ENCODE peak calls at places on chromosomes 4 and X, in six cellular contexts. D is GM03348, B is NCI-H748 treated with DMSO at 0.1 percent for 48 hours, G is EH, Q is psoas muscle, W is GM13976. V is an unnamed sample.

GRCh38 chrX:10781847-10782530 is 161.6 kb upstream of the MID1 start:
- DNase-seq in D (no peak), B (no peak), G (no peak), Q (no peak), W (no peak), V (no peak)

GRCh38 chrX:18173494-18174180 is 47.0 kb downstream of the BEND2 start:
- DNase-seq in D (no peak), B (peak; percentile 2), G (no peak), Q (no peak), W (no peak), V (no peak)

GRCh38 chr4:77167866-77168265 is 10.9 kb downstream of the CCNG2 start:
- DNase-seq in D (no peak), B (no peak), G (no peak), Q (no peak), W (no peak), V (no peak)

GRCh38 chrX:101417981-101418841 is 10.2 kb downstream of the HNRNPH2 start:
- DNase-seq in D (peak; percentile 54), B (no peak), G (peak; percentile 62), Q (peak; percentile 62), W (peak; percentile 47), V (peak; percentile 32)

GRCh38 chr4:176034498-176034897 is 31.1 kb upstream of the WDR17 start:
- DNase-seq in D (peak; percentile 41), B (no peak), G (peak; percentile 43), Q (no peak), W (no peak), V (peak; percentile 51)

GRCh38 chrX:136619889-136620505 is 28.0 kb upstream of the CD40LG start:
- DNase-seq in D (no peak), B (no peak), G (no peak), Q (no peak), W (no peak), V (no peak)

GRCh38 chr4:160983035-160983434 is 1180.8 kb downstream of the FSTL5 start:
- DNase-seq in D (no peak), B (no peak), G (no peak), Q (no peak), W (no peak), V (no peak)

GRCh38 chr4:129747756-129748155 is 651.8 kb downstream of the C4orf33 start:
- DNase-seq in D (no peak), B (no peak), G (no peak), Q (no peak), W (no peak), V (no peak)

GRCh38 chrX:11190745-11191510 is 79.8 kb downstream of the HCCS start:
- DNase-seq in D (no peak), B (peak; percentile 93), G (no peak), Q (no peak), W (no peak), V (no peak)

GRCh38 chr4:147326581-147326980 is 154.3 kb upstream of the EDNRA start:
- DNase-seq in D (no peak), B (no peak), G (peak; percentile 82), Q (no peak), W (no peak), V (no peak)

GRCh38 chr4:183600189-183600685 is 58.7 kb downstream of the RWDD4 start:
- DNase-seq in D (no peak), B (no peak), G (peak; percentile 28), Q (no peak), W (no peak), V (no peak)

GRCh38 chr4:185209031-185209851 is at the start of gene SNX25:
- DNase-seq in D (peak; percentile 90), B (peak; percentile 75), G (peak; percentile 80), Q (peak; percentile 88), W (peak; percentile 93), V (peak; percentile 82)

GRCh38 chr4:121551881-121552280 is 144.9 kb downstream of the ANXA5 start:
- DNase-seq in D (no peak), B (no peak), G (no peak), Q (no peak), W (no peak), V (no peak)

GRCh38 chrX:12974217-12974796 is 603 bp upstream of the TMSB4X start:
- DNase-seq in D (peak; percentile 80), B (peak; percentile 74), G (peak; percentile 79), Q (peak; percentile 66), W (no peak), V (no peak)

GRCh38 chr4:176376032-176376614 is 56.4 kb downstream of the SPCS3 start:
- DNase-seq in D (peak; percentile 35), B (peak; percentile 33), G (peak; percentile 43), Q (no peak), W (no peak), V (peak; percentile 79)

GRCh38 chrX:139692506-139692849 is 15.5 kb downstream of the MCF2 start:
- DNase-seq in D (no peak), B (no peak), G (no peak), Q (no peak), W (no peak), V (no peak)

V was measured in RKO.